ENCODE peak calls at places on chromosomes 1 and 21, in six cellular contexts. M is astrocyte of the cerebellum, B is epithelial cell of esophagus, D is kidney glomerular epithelial cell, T is NCI-H345, F is heart right ventricle. I is an unnamed sample.

GRCh38 chr1:13513885-13514546 is at the start of gene LRRC38:
- DNase-seq in M (no peak), B (no peak), D (no peak), T (no peak), F (peak; percentile 6), I (no peak)

GRCh38 chr1:110008971-110009565 is 24.5 kb downstream of the AHCYL1 start:
- DNase-seq in M (no peak), B (no peak), D (no peak), T (no peak), F (no peak), I (no peak)

GRCh38 chr1:162720996-162721395 is 69.5 kb upstream of the HSD17B7 start:
- DNase-seq in M (no peak), B (no peak), D (peak; percentile 11), T (no peak), F (no peak), I (no peak)

GRCh38 chr1:31677401-31677800 is 26.4 kb downstream of the COL16A1 start:
- DNase-seq in M (no peak), B (no peak), D (no peak), T (no peak), F (no peak), I (no peak)

GRCh38 chr1:179814513-179814838 is 63.1 kb downstream of the TOR1AIP2 start:
- DNase-seq in M (no peak), B (no peak), D (no peak), T (no peak), F (no peak), I (no peak)

GRCh38 chr1:183105449-183105848 is 80.6 kb upstream of the LAMC2 start:
- DNase-seq in M (no peak), B (no peak), D (peak; percentile 17), T (no peak), F (no peak), I (peak; percentile 89)

GRCh38 chr1:199574949-199575348 is 452.6 kb upstream of the NR5A2 start:
- DNase-seq in M (no peak), B (peak; percentile 18), D (no peak), T (no peak), F (no peak), I (no peak)

GRCh38 chr1:203145321-203146041 is 18.0 kb downstream of the ADORA1 start:
- DNase-seq in M (no peak), B (no peak), D (no peak), T (peak; percentile 43), F (no peak), I (no peak)

GRCh38 chr1:190759807-190760206 is 282.1 kb upstream of the BRINP3 start:
- DNase-seq in M (no peak), B (no peak), D (no peak), T (no peak), F (no peak), I (no peak)

GRCh38 chr1:204575221-204576190 is 59.3 kb downstream of the MDM4 start:
- DNase-seq in M (no peak), B (no peak), D (no peak), T (no peak), F (no peak), I (no peak)

GRCh38 chr1:223742861-223743517 is 30.6 kb downstream of the CAPN2 start:
- DNase-seq in M (no peak), B (no peak), D (no peak), T (peak; percentile 80), F (no peak), I (no peak)

GRCh38 chr21:16536661-16537359 is 807.0 kb downstream of the USP25 start:
- DNase-seq in M (peak; percentile 57), B (peak; percentile 44), D (no peak), T (no peak), F (no peak), I (no peak)

GRCh38 chr1:79422726-79423125 is 416.2 kb upstream of the ADGRL4 start:
- DNase-seq in M (no peak), B (peak; percentile 54), D (no peak), T (no peak), F (no peak), I (no peak)

GRCh38 chr1:248811514-248812490 is 13.9 kb downstream of the SH3BP5L start:
- DNase-seq in M (no peak), B (no peak), D (no peak), T (no peak), F (no peak), I (no peak)

GRCh38 chr1:167186771-167187170 is 33.9 kb upstream of the POU2F1 start:
- DNase-seq in M (no peak), B (no peak), D (no peak), T (no peak), F (no peak), I (no peak)

GRCh38 chr1:152188673-152189591 is 29.9 kb upstream of the RPTN start:
- DNase-seq in M (no peak), B (peak; percentile 79), D (peak; percentile 17), T (no peak), F (peak; percentile 65), I (peak; percentile 38)

GRCh38 chr1:32500387-32501209 is 35.7 kb downstream of the ZBTB8B start:
- DNase-seq in M (no peak), B (peak; percentile 78), D (peak; percentile 27), T (peak; percentile 75), F (peak; percentile 60), I (peak; percentile 41)

I was measured in amniotic epithelial cell.